ENCODE peak calls at places on chromosomes 7 and 10, in six cellular contexts. G is neural progenitor cell, U is GM23338, P is hepatocyte, M is HCT116, R is MM.1S. Q is an unnamed sample.
A peak's percentile ranks its signal among the peaks of the same experiment; 100 is the strongest.

GRCh38 chr10:51000164-51000563 is 74.1 kb upstream of the PRKG1 start:
- DNase-seq in M (no peak), G (no peak), U (no peak), P (no peak), R (no peak), Q (no peak)

GRCh38 chr10:112262556-112262955 is 20.6 kb upstream of the TECTB start:
- DNase-seq in P (no peak), U (no peak), M (no peak), R (no peak), G (no peak), Q (no peak)

GRCh38 chr7:15245801-15246200 is 316.0 kb downstream of the AGMO start:
- DNase-seq in R (no peak), M (no peak), U (no peak), G (no peak), P (no peak), Q (no peak)

GRCh38 chr10:66322261-66322660 is 603.6 kb upstream of the LRRTM3 start:
- DNase-seq in P (peak; percentile 6), M (no peak), G (peak; percentile 35), R (no peak), U (no peak), Q (no peak)

GRCh38 chr7:142001163-142001874 is 5.6 kb downstream of the MGAM start:
- DNase-seq in M (peak; percentile 21), U (no peak), G (no peak), R (no peak), P (peak; percentile 74), Q (no peak)

GRCh38 chr10:123614888-123615287 is 51.3 kb upstream of the GPR26 start:
- DNase-seq in M (peak; percentile 16), G (peak; percentile 94), P (peak; percentile 91), U (peak; percentile 97), R (peak; percentile 61), Q (peak; percentile 52)

GRCh38 chr7:4738711-4739527 is 36.5 kb upstream of the AP5Z1 start:
- DNase-seq in U (peak; percentile 59), R (peak; percentile 29), M (peak; percentile 73), P (peak; percentile 75), G (peak; percentile 81), Q (no peak)

GRCh38 chr10:112716924-112717348 is 233.1 kb upstream of the TCF7L2 start:
- DNase-seq in M (peak; percentile 75), U (no peak), G (no peak), P (peak; percentile 73), R (no peak), Q (no peak)

GRCh38 chr10:71302874-71303568 is 16.0 kb upstream of the SLC29A3 start:
- DNase-seq in R (peak; percentile 68), P (peak; percentile 80), M (peak; percentile 43), G (peak; percentile 77), U (peak; percentile 83), Q (peak; percentile 79)

DNA sequence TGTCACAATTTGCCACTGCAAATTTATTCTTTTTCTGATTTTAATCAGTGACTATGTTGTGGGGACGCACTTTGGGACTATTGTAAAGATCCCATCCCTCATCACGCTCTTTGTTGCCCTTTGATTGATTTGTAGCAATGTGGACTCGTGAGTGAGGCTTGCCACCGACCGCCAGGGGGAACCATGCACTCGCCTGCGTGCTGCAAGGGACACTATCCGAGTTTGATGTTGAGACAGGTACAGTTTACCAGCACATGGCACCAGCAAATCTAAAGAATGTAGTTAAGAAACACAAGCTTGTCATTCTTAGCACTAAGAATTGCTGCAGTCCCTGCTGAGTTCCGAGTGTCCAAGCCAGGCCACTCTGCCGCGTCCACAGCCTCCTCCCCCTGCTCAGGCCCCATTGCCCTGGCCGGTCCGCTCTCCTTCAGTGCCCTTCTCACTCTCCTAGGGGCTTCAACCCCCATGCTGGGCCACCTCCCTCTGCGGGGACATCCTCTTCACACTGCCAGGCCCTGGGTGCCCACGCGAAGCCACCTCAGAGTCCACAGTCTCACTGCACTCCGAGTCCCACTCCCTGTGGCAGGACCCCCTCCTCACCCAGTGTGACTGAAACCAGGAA is 2.0 kb upstream of the SFTPA2 start:
- DNase-seq in G (peak; percentile 83), R (peak; percentile 77), M (peak; percentile 34), U (peak; percentile 85), P (peak; percentile 79), Q (peak; percentile 82)
- TF ChIP-seq EZH2phosphoT487 in G (no peak), R (no peak), M (no peak), U (no peak), P (no peak), Q (no peak)

DNA sequence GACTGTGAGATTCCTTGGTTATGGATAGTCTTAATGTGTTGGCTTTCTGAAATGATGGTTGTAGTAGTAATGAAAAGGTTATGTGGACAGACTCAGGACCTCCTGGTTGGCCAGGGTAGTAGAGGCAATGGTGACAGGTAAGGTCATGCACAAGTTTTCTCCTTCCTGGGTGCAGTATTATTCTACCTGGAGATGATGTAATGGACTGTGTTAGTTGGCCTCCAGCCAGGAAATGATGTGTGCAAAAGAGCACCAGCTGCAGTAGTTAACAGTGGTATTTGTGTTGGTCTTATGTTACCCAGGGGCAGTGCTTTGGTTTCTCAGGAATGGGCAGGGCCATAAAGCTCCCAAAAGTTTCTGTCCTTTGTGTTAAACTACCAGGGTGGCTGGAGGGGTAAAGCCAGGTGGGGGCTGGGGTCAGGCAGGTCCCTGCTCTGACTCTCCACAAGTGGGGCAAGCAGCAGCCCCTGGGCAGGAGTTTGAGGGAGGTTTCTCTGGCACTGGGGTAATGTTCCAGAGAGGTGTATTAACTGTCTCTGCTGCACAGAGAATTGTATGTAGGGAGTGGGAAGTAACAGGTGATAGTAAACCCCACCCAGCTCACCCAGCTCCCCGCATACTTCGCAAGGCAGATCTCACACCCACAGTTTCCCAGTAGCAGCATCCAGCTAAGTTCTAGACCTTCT is 36.3 kb downstream of the GPR22 start:
- DNase-seq in U (no peak), R (no peak), G (no peak), P (peak; percentile 68), M (no peak), Q (peak; percentile 34)
- H3K27ac ChIP-seq in U (no peak overlapping the region), R (peak overlapping the region; percentile 2), G (no peak overlapping the region), P (peak overlapping the region; percentile 64), M (peak overlapping the region; percentile 12), Q (no peak overlapping the region)

DNA sequence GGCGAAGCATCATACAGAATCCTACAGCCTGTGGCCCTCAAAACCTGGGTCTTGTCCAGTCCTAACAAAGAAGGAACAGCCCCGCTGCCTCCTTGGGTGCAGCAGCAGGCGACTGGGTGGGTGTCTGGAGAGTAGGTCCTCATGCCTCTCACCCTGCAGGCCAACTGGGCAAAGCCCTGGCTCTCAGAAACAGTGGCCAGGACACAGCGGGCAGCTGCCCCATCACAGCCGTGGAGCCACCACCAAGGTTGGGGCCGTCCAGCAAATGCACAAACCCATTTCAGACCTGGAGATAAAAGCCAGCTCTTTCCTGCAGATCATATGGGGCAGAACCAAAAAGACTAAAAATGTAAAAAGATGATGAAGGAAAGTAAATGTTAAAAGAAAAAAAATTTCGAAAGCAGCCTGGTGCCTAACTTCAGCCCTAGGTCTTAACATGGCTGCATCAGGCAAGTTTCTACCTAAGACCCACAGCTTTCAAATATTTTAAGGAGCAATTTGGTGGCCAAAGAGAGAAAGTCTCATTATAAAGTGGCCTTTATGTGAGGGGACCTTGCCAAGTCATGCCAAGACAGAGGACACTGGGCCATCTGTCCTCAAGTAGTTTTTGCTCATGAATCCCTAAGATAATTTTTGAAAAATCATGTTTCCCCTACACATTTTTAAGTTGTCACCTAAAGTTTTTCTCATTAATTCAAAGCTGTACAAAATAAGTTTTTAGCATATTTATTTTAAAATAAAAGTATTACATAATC is 142.1 kb downstream of the PAXIP1 start:
- DNase-seq in U (no peak), R (no peak), M (no peak), G (no peak), P (no peak), Q (no peak)
- TF ChIP-seq EZH2phosphoT487 in U (no peak), R (no peak), M (no peak), G (no peak), P (no peak), Q (no peak)

GRCh38 chr7:90740364-90740763 is 144.2 kb downstream of the CDK14 start:
- DNase-seq in R (no peak), M (no peak), P (no peak), U (no peak), G (no peak), Q (no peak)
- H3K27ac ChIP-seq in R (no peak overlapping the region), M (no peak overlapping the region), P (no peak overlapping the region), U (no peak overlapping the region), G (no peak overlapping the region), Q (peak overlapping the region; percentile 82)